ENCODE peak calls at places on chromosomes 13 and 19, in nine cellular contexts. J, G, E, U, K, B, D, C and O are unnamed samples.

GRCh38 chr19:45446944-45447343 is 20.9 kb upstream of the FOSB start:
- DNase-seq in G (no peak), U (no peak), C (no peak), K (no peak), D (no peak), J (peak), B (no peak), E (no peak), O (no peak)

GRCh38 chr13:26050568-26051230 is 1.1 kb downstream of the SHISA2 start:
- DNase-seq in G (no peak), D (no peak), C (no peak), U (no peak), J (no peak), K (peak), B (no peak), E (no peak), O (peak)

GRCh38 chr19:49056101-49056901 is 1.2 kb downstream of the CGB7 start:
- DNase-seq in G (no peak), U (peak), B (peak), C (peak), J (peak), E (no peak), D (peak), K (peak), O (peak)

GRCh38 chr19:686589-687297 is 8.5 kb downstream of the PRSS57 start:
- DNase-seq in D (no peak), K (no peak), E (no peak), B (no peak), U (no peak), C (no peak), G (no peak), J (no peak), O (no peak)

GRCh38 chr13:28412981-28413380 is 81.9 kb downstream of the FLT1 start:
- DNase-seq in U (peak), J (no peak), B (no peak), E (no peak), C (no peak), D (no peak), G (no peak), K (no peak), O (no peak)

GRCh38 chr13:110817143-110817542 is 97.7 kb downstream of the ANKRD10 start:
- DNase-seq in U (no peak), E (no peak), B (no peak), J (no peak), G (no peak), C (no peak), D (no peak), K (no peak), O (no peak)

GRCh38 chr13:102878491-102878890 is 32.7 kb downstream of the ERCC5 start:
- DNase-seq in C (no peak), E (no peak), U (no peak), G (no peak), J (no peak), K (no peak), B (no peak), D (peak), O (no peak)

GRCh38 chr19:18205180-18205915 is 1.5 kb upstream of the RAB3A start:
- DNase-seq in D (peak), J (peak), E (no peak), C (peak), G (no peak), B (peak), U (peak), K (peak), O (peak)

GRCh38 chr13:47117268-47117667 is 220.4 kb upstream of the HTR2A start:
- DNase-seq in C (no peak), G (no peak), D (peak), J (no peak), U (no peak), E (no peak), B (peak), K (no peak), O (no peak)

GRCh38 chr13:111623743-111624505 is 303.5 kb downstream of the TEX29 start:
- DNase-seq in E (no peak), K (no peak), D (no peak), C (no peak), U (no peak), B (no peak), G (no peak), J (no peak), O (no peak)

GRCh38 chr13:30659980-30660379 is 42.3 kb downstream of the USPL1 start:
- DNase-seq in C (no peak), B (no peak), U (no peak), G (no peak), D (no peak), E (no peak), K (no peak), J (no peak), O (no peak)

GRCh38 chr19:11942843-11943108 is 17.9 kb downstream of the ZNF700 start:
- DNase-seq in D (no peak), G (no peak), C (no peak), J (no peak), U (no peak), K (no peak), E (no peak), B (no peak), O (no peak)

GRCh38 chr19:43290568-43291359 is 21.4 kb upstream of the PSG9 start:
- DNase-seq in J (no peak), C (no peak), B (no peak), E (no peak), G (no peak), K (peak), U (no peak), D (no peak), O (no peak)

GRCh38 chr19:48813123-48813911 is 2.5 kb upstream of the BCAT2 start:
- DNase-seq in B (no peak), U (no peak), G (no peak), J (no peak), K (no peak), E (no peak), D (no peak), C (no peak), O (no peak)

GRCh38 chr13:38582133-38582532 is 104.7 kb upstream of the FREM2 start:
- DNase-seq in B (peak), U (no peak), C (no peak), E (peak), J (peak), K (peak), D (peak), G (no peak), O (peak)

GRCh38 chr13:56864451-56864850 is 276.3 kb upstream of the PRR20A start:
- DNase-seq in D (no peak), C (no peak), J (no peak), E (no peak), B (no peak), K (no peak), U (no peak), G (no peak), O (no peak)

GRCh38 chr19:18321729-18322091 is 1.2 kb downstream of the LSM4 start:
- DNase-seq in U (no peak), E (no peak), D (peak), G (no peak), K (peak), C (no peak), J (no peak), B (no peak), O (no peak)

GRCh38 chr19:19547674-19548345 is 9.7 kb downstream of the CILP2 start:
- DNase-seq in J (no peak), G (no peak), K (no peak), D (no peak), U (no peak), E (no peak), C (no peak), B (no peak), O (no peak)

GRCh38 chr13:36431204-36432105 is 840 bp upstream of the CCNA1 start:
- DNase-seq in K (no peak), U (no peak), D (no peak), C (no peak), B (no peak), G (no peak), J (peak), E (no peak), O (no peak)

GRCh38 chr13:57633141-57633949 is 1.8 kb downstream of the PCDH17 start:
- DNase-seq in G (no peak), D (no peak), J (no peak), U (peak), E (no peak), K (no peak), C (no peak), B (no peak), O (peak)

GRCh38 chr13:104487006-104487405 is 1420.8 kb upstream of the SLC10A2 start:
- DNase-seq in B (no peak), C (no peak), G (no peak), K (no peak), J (no peak), D (no peak), E (no peak), U (no peak), O (no peak)